ENCODE peak calls at places on chromosomes 4 and X, in four cellular contexts. One of them, this sample, is unnamed.

GRCh38 chr4:128145727-128146126 is 84.6 kb downstream of the LARP1B start:
- DNase-seq in GM03348: no peak
- DNase-seq in iris pigment epithelial cell: no peak
- DNase-seq in NAMALWA: no peak
- DNase-seq in this sample: no peak

GRCh38 chr4:147831452-147832192 is 99.7 kb downstream of the ARHGAP10 start:
- DNase-seq in GM03348: peak; percentile 80
- DNase-seq in iris pigment epithelial cell: peak; percentile 86
- DNase-seq in NAMALWA: no peak
- DNase-seq in this sample: peak; percentile 93

GRCh38 chrX:15973299-15973698 is 118.7 kb upstream of the AP1S2 start:
- DNase-seq in GM03348: peak; percentile 5
- DNase-seq in iris pigment epithelial cell: peak; percentile 18
- DNase-seq in NAMALWA: peak; percentile 43
- DNase-seq in this sample: peak; percentile 65

GRCh38 chr4:155946486-155946885 is 7.2 kb downstream of the CTSO start:
- DNase-seq in GM03348: peak; percentile 3
- DNase-seq in iris pigment epithelial cell: peak; percentile 85
- DNase-seq in NAMALWA: no peak
- DNase-seq in this sample: peak; percentile 61

GRCh38 chrX:135463937-135464336 is 42.2 kb downstream of the SMIM10L2A start:
- DNase-seq in GM03348: peak; percentile 4
- DNase-seq in iris pigment epithelial cell: peak; percentile 30
- DNase-seq in NAMALWA: peak; percentile 16
- DNase-seq in this sample: peak; percentile 21

GRCh38 chr4:157287445-157287844 is 66.9 kb downstream of the GRIA2 start:
- DNase-seq in GM03348: no peak
- DNase-seq in iris pigment epithelial cell: no peak
- DNase-seq in NAMALWA: no peak
- DNase-seq in this sample: no peak

GRCh38 chrX:48864210-48864609 is 28.8 kb upstream of the PCSK1N start:
- DNase-seq in GM03348: peak; percentile 11
- DNase-seq in iris pigment epithelial cell: peak; percentile 86
- DNase-seq in NAMALWA: no peak
- DNase-seq in this sample: peak; percentile 49

GRCh38 chr4:174080361-174080760 is 203.1 kb downstream of the FBXO8 start:
- DNase-seq in GM03348: no peak
- DNase-seq in iris pigment epithelial cell: peak; percentile 82
- DNase-seq in NAMALWA: no peak
- DNase-seq in this sample: no peak

GRCh38 chr4:55169352-55169959 is 44.1 kb upstream of the KDR start:
- DNase-seq in GM03348: no peak
- DNase-seq in iris pigment epithelial cell: peak; percentile 29
- DNase-seq in NAMALWA: no peak
- DNase-seq in this sample: peak; percentile 43

GRCh38 chr4:44038811-44039210 is 409.8 kb downstream of the KCTD8 start:
- DNase-seq in GM03348: no peak
- DNase-seq in iris pigment epithelial cell: no peak
- DNase-seq in NAMALWA: no peak
- DNase-seq in this sample: no peak

GRCh38 chrX:9231491-9231890 is 197.6 kb upstream of the FAM9B start:
- DNase-seq in GM03348: no peak
- DNase-seq in iris pigment epithelial cell: peak; percentile 27
- DNase-seq in NAMALWA: no peak
- DNase-seq in this sample: peak; percentile 11

GRCh38 chr4:66639361-66639760 is 905.9 kb downstream of the CENPC start:
- DNase-seq in GM03348: peak; percentile 2
- DNase-seq in iris pigment epithelial cell: peak; percentile 9
- DNase-seq in NAMALWA: no peak
- DNase-seq in this sample: peak; percentile 69

GRCh38 chrX:96611619-96612362 is 72.9 kb upstream of the DIAPH2 start:
- DNase-seq in GM03348: peak; percentile 46
- DNase-seq in iris pigment epithelial cell: peak; percentile 24
- DNase-seq in NAMALWA: no peak
- DNase-seq in this sample: peak; percentile 59

GRCh38 chr4:74016068-74016467 is 17.6 kb upstream of the CXCL5 start:
- DNase-seq in GM03348: no peak
- DNase-seq in iris pigment epithelial cell: peak; percentile 84
- DNase-seq in NAMALWA: no peak
- DNase-seq in this sample: no peak